ENCODE peak calls at places on chromosomes 13 and 19, in seven cellular contexts. P, U, H, O, Z, E and F are unnamed samples.

GRCh38 chr19:44848036-44848804 is 2.1 kb downstream of the NECTIN2 start:
- DNase-seq in P (no peak), U (no peak), H (peak; percentile 62), O (no peak), Z (no peak), E (no peak), F (no peak)

GRCh38 chr13:34277971-34278370 is 460.0 kb downstream of the RFC3 start:
- DNase-seq in P (no peak), U (no peak), H (no peak), O (no peak), Z (no peak), E (no peak), F (no peak)

GRCh38 chr19:590396-590745 is 690 bp downstream of the HCN2 start:
- DNase-seq in P (no peak), U (no peak), H (no peak), O (no peak), Z (no peak), E (no peak), F (no peak)

GRCh38 chr19:47471733-47472457 is at the start of gene SLC8A2:
- DNase-seq in P (peak; percentile 98), U (peak; percentile 90), H (peak; percentile 70), O (no peak), Z (peak; percentile 74), E (peak; percentile 42), F (peak; percentile 67)

GRCh38 chr13:75372517-75372916 is 109.5 kb downstream of the TBC1D4 start:
- DNase-seq in P (peak; percentile 32), U (peak; percentile 10), H (no peak), O (no peak), Z (peak; percentile 49), E (no peak), F (peak; percentile 41)

GRCh38 chr13:48978942-48979601 is 3.4 kb downstream of the FNDC3A start:
- DNase-seq in P (no peak), U (no peak), H (no peak), O (no peak), Z (no peak), E (no peak), F (no peak)

GRCh38 chr19:44753932-44754742 is 5.6 kb downstream of the BCL3 start:
- DNase-seq in P (peak; percentile 79), U (peak; percentile 69), H (peak; percentile 85), O (no peak), Z (peak; percentile 51), E (peak; percentile 49), F (peak; percentile 54)

GRCh38 chr19:41612483-41612882 is 14.4 kb downstream of the CEACAM4 start:
- DNase-seq in P (no peak), U (no peak), H (no peak), O (no peak), Z (no peak), E (no peak), F (no peak)

GRCh38 chr19:19146000-19146608 is 7.8 kb upstream of the TMEM161A start:
- DNase-seq in P (peak; percentile 92), U (peak; percentile 86), H (peak; percentile 87), O (peak; percentile 84), Z (peak; percentile 21), E (peak; percentile 80), F (peak; percentile 60)

GRCh38 chr13:45482571-45483173 is 17.9 kb downstream of the COG3 start:
- DNase-seq in P (no peak), U (no peak), H (no peak), O (no peak), Z (no peak), E (no peak), F (no peak)

GRCh38 chr19:34639491-34640085 is 37.4 kb downstream of the SCGB2B2 start:
- DNase-seq in P (peak; percentile 42), U (peak; percentile 12), H (no peak), O (peak; percentile 59), Z (peak; percentile 78), E (no peak), F (peak; percentile 82)

GRCh38 chr13:33076451-33076992 is 60.3 kb downstream of the KL start:
- DNase-seq in P (no peak), U (no peak), H (no peak), O (no peak), Z (no peak), E (no peak), F (no peak)

GRCh38 chr19:35318679-35319448 is 10.1 kb upstream of the CD22 start:
- DNase-seq in P (peak; percentile 22), U (peak; percentile 47), H (peak; percentile 60), O (no peak), Z (no peak), E (peak; percentile 26), F (peak; percentile 81)

GRCh38 chr19:2503521-2504109 is 27.7 kb downstream of the GADD45B start:
- DNase-seq in P (peak; percentile 69), U (no peak), H (no peak), O (peak; percentile 49), Z (no peak), E (no peak), F (no peak)

GRCh38 chr13:34748078-34748477 is 194.0 kb upstream of the NBEA start:
- DNase-seq in P (no peak), U (peak; percentile 16), H (peak; percentile 45), O (no peak), Z (no peak), E (no peak), F (peak; percentile 73)

GRCh38 chr19:44598880-44599279 is 14.5 kb upstream of the IGSF23 start:
- DNase-seq in P (no peak), U (no peak), H (no peak), O (no peak), Z (no peak), E (no peak), F (no peak)

GRCh38 chr13:27039171-27039701 is 132.4 kb downstream of the USP12 start:
- DNase-seq in P (no peak), U (no peak), H (no peak), O (no peak), Z (no peak), E (no peak), F (no peak)

GRCh38 chr13:101489635-101490034 is 37.2 kb downstream of the ITGBL1 start:
- DNase-seq in P (no peak), U (no peak), H (no peak), O (no peak), Z (no peak), E (no peak), F (no peak)

GRCh38 chr13:40341501-40341900 is 324.9 kb downstream of the FOXO1 start:
- DNase-seq in P (no peak), U (no peak), H (no peak), O (no peak), Z (no peak), E (no peak), F (no peak)

GRCh38 chr19:45475537-45476348 is 7.9 kb downstream of the FOSB start:
- DNase-seq in P (no peak), U (no peak), H (no peak), O (no peak), Z (no peak), E (no peak), F (no peak)

GRCh38 chr13:72164811-72165210 is 297.8 kb upstream of the DACH1 start:
- DNase-seq in P (no peak), U (no peak), H (no peak), O (no peak), Z (no peak), E (no peak), F (no peak)

GRCh38 chr19:18173054-18173571 is 500 bp upstream of the IFI30 start:
- DNase-seq in P (no peak), U (no peak), H (peak; percentile 44), O (no peak), Z (no peak), E (no peak), F (no peak)

GRCh38 chr13:21124853-21125252 is 51.5 kb downstream of the SKA3 start:
- DNase-seq in P (peak; percentile 64), U (no peak), H (no peak), O (no peak), Z (peak; percentile 94), E (no peak), F (peak; percentile 59)

GRCh38 chr13:68439821-68440220 is 1209.7 kb upstream of the PCDH9 start:
- DNase-seq in P (no peak), U (no peak), H (no peak), O (no peak), Z (no peak), E (no peak), F (peak; percentile 4)

GRCh38 chr13:50518131-50518530 is 325.4 kb downstream of the DLEU7 start:
- DNase-seq in P (no peak), U (no peak), H (no peak), O (no peak), Z (no peak), E (no peak), F (no peak)